ENCODE peak calls at places on chromosomes 13 and 19, in eight cellular contexts. R, L, V, Y, B, N, G and A are unnamed samples.

GRCh38 chr13:82356667-82357066 is 1525.6 kb downstream of the SLITRK1 start:
- DNase-seq in R (no peak), L (no peak), V (no peak), Y (no peak), B (no peak), N (peak; percentile 31), G (no peak), A (peak; percentile 6)

GRCh38 chr13:31022491-31022890 is 90.0 kb downstream of the TEX26 start:
- DNase-seq in R (no peak), L (no peak), V (no peak), Y (no peak), B (no peak), N (no peak), G (no peak), A (no peak)

GRCh38 chr13:81540777-81541176 is 1199.9 kb upstream of the SPRY2 start:
- DNase-seq in R (no peak), L (no peak), V (no peak), Y (no peak), B (no peak), N (no peak), G (peak; percentile 6), A (peak; percentile 28)

GRCh38 chr13:43261018-43261417 is 237.6 kb downstream of the DNAJC15 start:
- DNase-seq in R (no peak), L (no peak), V (no peak), Y (no peak), B (no peak), N (peak; percentile 63), G (peak; percentile 70), A (peak; percentile 26)

GRCh38 chr13:112229445-112229844 is 146.7 kb upstream of the SPACA7 start:
- DNase-seq in R (no peak), L (no peak), V (no peak), Y (no peak), B (no peak), N (no peak), G (no peak), A (no peak)

GRCh38 chr13:30615851-30616311 is 1.8 kb upstream of the USPL1 start:
- DNase-seq in R (no peak), L (no peak), V (no peak), Y (no peak), B (no peak), N (peak; percentile 20), G (peak; percentile 63), A (peak; percentile 43)

GRCh38 chr19:42325896-42326771 is 699 bp downstream of the MEGF8 start:
- DNase-seq in R (no peak), L (no peak), V (peak; percentile 54), Y (peak; percentile 45), B (no peak), N (no peak), G (no peak), A (no peak)

GRCh38 chr13:37752156-37752555 is 117.4 kb downstream of the TRPC4 start:
- DNase-seq in R (no peak), L (no peak), V (no peak), Y (no peak), B (no peak), N (peak; percentile 3), G (no peak), A (no peak)

GRCh38 chr19:18894254-18895037 is 1.5 kb downstream of the CERS1 start:
- DNase-seq in R (no peak), L (no peak), V (peak; percentile 90), Y (no peak), B (peak; percentile 93), N (no peak), G (peak; percentile 42), A (no peak)

GRCh38 chr13:113803409-113804016 is 44.5 kb downstream of the TMEM255B start:
- DNase-seq in R (no peak), L (no peak), V (no peak), Y (no peak), B (no peak), N (no peak), G (no peak), A (no peak)

GRCh38 chr19:19406878-19407639 is 1.6 kb downstream of the GATAD2A start:
- DNase-seq in R (peak; percentile 39), L (no peak), V (no peak), Y (peak; percentile 74), B (peak; percentile 44), N (peak; percentile 52), G (peak; percentile 63), A (peak; percentile 59)

GRCh38 chr13:87669379-87669978 is 1.7 kb upstream of the SLITRK5 start:
- DNase-seq in R (no peak), L (no peak), V (no peak), Y (no peak), B (no peak), N (peak; percentile 38), G (peak; percentile 31), A (peak; percentile 63)

GRCh38 chr19:38036707-38037106 is 129.7 kb downstream of the SIPA1L3 start:
- DNase-seq in R (no peak), L (no peak), V (no peak), Y (no peak), B (no peak), N (no peak), G (no peak), A (no peak)

GRCh38 chr13:50711449-50711848 is 132.0 kb downstream of the DLEU7 start:
- DNase-seq in R (no peak), L (no peak), V (no peak), Y (no peak), B (no peak), N (no peak), G (no peak), A (no peak)

GRCh38 chr13:85040176-85040660 is 759.0 kb downstream of the SLITRK6 start:
- DNase-seq in R (no peak), L (no peak), V (no peak), Y (no peak), B (no peak), N (no peak), G (no peak), A (no peak)

GRCh38 chr13:48645845-48646244 is 7.9 kb upstream of the CYSLTR2 start:
- DNase-seq in R (no peak), L (no peak), V (no peak), Y (no peak), B (no peak), N (no peak), G (no peak), A (no peak)

GRCh38 chr19:38892841-38893240 is 6.6 kb downstream of the SIRT2 start:
- DNase-seq in R (no peak), L (no peak), V (peak; percentile 60), Y (no peak), B (no peak), N (no peak), G (no peak), A (no peak)

GRCh38 chr19:47512183-47512947 is 2.5 kb downstream of the NAPA start:
- DNase-seq in R (no peak), L (no peak), V (no peak), Y (peak; percentile 50), B (no peak), N (peak; percentile 81), G (peak; percentile 39), A (peak; percentile 32)

GRCh38 chr13:106772202-106772601 is 204.3 kb upstream of the ARGLU1 start:
- DNase-seq in R (no peak), L (no peak), V (no peak), Y (no peak), B (no peak), N (no peak), G (no peak), A (no peak)

GRCh38 chr13:45737571-45738002 is 35.5 kb downstream of the CBY2 start:
- DNase-seq in R (no peak), L (no peak), V (peak; percentile 39), Y (peak; percentile 34), B (no peak), N (no peak), G (no peak), A (peak; percentile 11)

GRCh38 chr19:1408300-1409203 is 1.2 kb downstream of the DAZAP1 start:
- DNase-seq in R (peak; percentile 58), L (no peak), V (peak; percentile 45), Y (peak; percentile 70), B (no peak), N (peak; percentile 65), G (peak; percentile 66), A (peak; percentile 35)

GRCh38 chr13:75415720-75416119 is 66.2 kb downstream of the TBC1D4 start:
- DNase-seq in R (no peak), L (no peak), V (no peak), Y (no peak), B (no peak), N (peak; percentile 84), G (peak; percentile 87), A (peak; percentile 79)

GRCh38 chr19:31314849-31315620 is 34.2 kb downstream of the TSHZ3 start:
- DNase-seq in R (no peak), L (no peak), V (no peak), Y (no peak), B (no peak), N (no peak), G (no peak), A (no peak)

GRCh38 chr19:51366999-51367564 is 894 bp upstream of the ETFB start:
- DNase-seq in R (peak; percentile 50), L (no peak), V (no peak), Y (peak; percentile 57), B (no peak), N (no peak), G (no peak), A (no peak)

GRCh38 chr19:35363711-35364425 is 5.6 kb downstream of the FFAR3 start:
- DNase-seq in R (no peak), L (no peak), V (no peak), Y (no peak), B (no peak), N (no peak), G (no peak), A (no peak)

GRCh38 chr13:41708648-41709175 is 251.4 kb downstream of the RGCC start:
- DNase-seq in R (no peak), L (no peak), V (no peak), Y (no peak), B (no peak), N (peak; percentile 30), G (no peak), A (no peak)

GRCh38 chr19:41945135-41945766 is 13.9 kb downstream of the RABAC1 start:
- DNase-seq in R (peak; percentile 92), L (no peak), V (no peak), Y (peak; percentile 83), B (no peak), N (no peak), G (no peak), A (no peak)

GRCh38 chr13:38685974-38686571 is 804 bp upstream of the FREM2 start:
- DNase-seq in R (no peak), L (no peak), V (peak; percentile 59), Y (no peak), B (no peak), N (no peak), G (peak; percentile 19), A (peak; percentile 60)

GRCh38 chr13:99916366-99917103 is 55.0 kb downstream of the ZIC5 start:
- DNase-seq in R (peak; percentile 27), L (peak; percentile 38), V (peak; percentile 84), Y (peak; percentile 36), B (no peak), N (peak; percentile 69), G (peak; percentile 82), A (peak; percentile 86)

GRCh38 chr13:41428155-41428554 is 29.2 kb upstream of the RGCC start:
- DNase-seq in R (peak; percentile 73), L (no peak), V (peak; percentile 28), Y (peak; percentile 48), B (peak; percentile 54), N (no peak), G (no peak), A (no peak)

GRCh38 chr13:110403315-110403714 is 96.2 kb downstream of the COL4A2 start:
- DNase-seq in R (no peak), L (no peak), V (no peak), Y (no peak), B (no peak), N (peak; percentile 37), G (peak; percentile 90), A (no peak)

GRCh38 chr13:29886446-29886845 is 36.0 kb upstream of the UBL3 start:
- DNase-seq in R (no peak), L (no peak), V (no peak), Y (no peak), B (no peak), N (no peak), G (no peak), A (no peak)

GRCh38 chr19:18768997-18769891 is 21.9 kb downstream of the COMP start:
- DNase-seq in R (no peak), L (no peak), V (no peak), Y (no peak), B (no peak), N (no peak), G (no peak), A (peak; percentile 61)

GRCh38 chr13:57787058-57787791 is 155.7 kb downstream of the PCDH17 start:
- DNase-seq in R (no peak), L (no peak), V (peak; percentile 30), Y (no peak), B (no peak), N (no peak), G (no peak), A (no peak)